ENCODE peak calls at places on chromosome 1, in six cellular contexts. One of them, this sample, is unnamed.
A peak's percentile ranks its signal among the peaks of the same experiment; 100 is the strongest.

GRCh38 chr1:46133946-46134345 is 1.5 kb upstream of the PIK3R3 start:
- DNase-seq in lower lobe of right lung: no peak
- DNase-seq in esophagus squamous epithelium: no peak
- DNase-seq in ovary: no peak
- DNase-seq in GM23248: no peak
- DNase-seq in AG04450: no peak
- DNase-seq in this sample: no peak

GRCh38 chr1:82836246-82836645 is 1035.5 kb downstream of the ADGRL2 start:
- DNase-seq in esophagus squamous epithelium: no peak
- DNase-seq in ovary: no peak
- DNase-seq in AG04450: no peak
- DNase-seq in lower lobe of right lung: no peak
- DNase-seq in GM23248: peak; percentile 14
- DNase-seq in this sample: no peak

GRCh38 chr1:1440941-1441888 is 5.7 kb downstream of the VWA1 start:
- DNase-seq in lower lobe of right lung: peak; percentile 73
- DNase-seq in AG04450: no peak
- DNase-seq in GM23248: peak; percentile 68
- DNase-seq in ovary: no peak
- DNase-seq in esophagus squamous epithelium: no peak
- DNase-seq in this sample: no peak

GRCh38 chr1:21630571-21631338 is 38.4 kb downstream of the RAP1GAP start:
- DNase-seq in esophagus squamous epithelium: no peak
- DNase-seq in lower lobe of right lung: no peak
- DNase-seq in AG04450: no peak
- DNase-seq in ovary: no peak
- DNase-seq in GM23248: no peak
- DNase-seq in this sample: no peak

GRCh38 chr1:100646000-100646399 is 73.5 kb upstream of the VCAM1 start:
- DNase-seq in AG04450: no peak
- DNase-seq in esophagus squamous epithelium: no peak
- DNase-seq in lower lobe of right lung: no peak
- DNase-seq in ovary: no peak
- DNase-seq in GM23248: no peak
- DNase-seq in this sample: no peak

GRCh38 chr1:24643362-24644346 is 552 bp downstream of the SRRM1 start:
- DNase-seq in esophagus squamous epithelium: no peak
- DNase-seq in AG04450: no peak
- DNase-seq in lower lobe of right lung: no peak
- DNase-seq in ovary: no peak
- DNase-seq in GM23248: peak; percentile 48
- DNase-seq in this sample: no peak

GRCh38 chr1:33420870-33421775 is 9.8 kb downstream of the PHC2 start:
- DNase-seq in GM23248: peak; percentile 66
- DNase-seq in AG04450: no peak
- DNase-seq in ovary: no peak
- DNase-seq in lower lobe of right lung: no peak
- DNase-seq in esophagus squamous epithelium: no peak
- DNase-seq in this sample: peak; percentile 57

GRCh38 chr1:24870551-24871195 is 59.4 kb downstream of the RUNX3 start:
- DNase-seq in lower lobe of right lung: no peak
- DNase-seq in GM23248: no peak
- DNase-seq in esophagus squamous epithelium: no peak
- DNase-seq in ovary: no peak
- DNase-seq in AG04450: no peak
- DNase-seq in this sample: no peak

GRCh38 chr1:95122151-95122697 is 5.1 kb downstream of the TLCD4 start:
- DNase-seq in AG04450: no peak
- DNase-seq in ovary: no peak
- DNase-seq in lower lobe of right lung: no peak
- DNase-seq in GM23248: no peak
- DNase-seq in esophagus squamous epithelium: no peak
- DNase-seq in this sample: no peak

GRCh38 chr1:19585507-19585906 is 58.6 kb upstream of the NBL1 start:
- DNase-seq in lower lobe of right lung: no peak
- DNase-seq in esophagus squamous epithelium: no peak
- DNase-seq in GM23248: no peak
- DNase-seq in AG04450: no peak
- DNase-seq in ovary: no peak
- DNase-seq in this sample: no peak

GRCh38 chr1:155678027-155678426 is 10.5 kb downstream of the YY1AP1 start:
- DNase-seq in ovary: no peak
- DNase-seq in AG04450: no peak
- DNase-seq in lower lobe of right lung: no peak
- DNase-seq in esophagus squamous epithelium: no peak
- DNase-seq in GM23248: no peak
- DNase-seq in this sample: no peak

GRCh38 chr1:94551449-94551848 is 9.9 kb upstream of the F3 start:
- DNase-seq in ovary: no peak
- DNase-seq in AG04450: no peak
- DNase-seq in esophagus squamous epithelium: no peak
- DNase-seq in lower lobe of right lung: no peak
- DNase-seq in GM23248: no peak
- DNase-seq in this sample: no peak

GRCh38 chr1:231424950-231425805 is 3.1 kb upstream of the EGLN1 start:
- DNase-seq in lower lobe of right lung: no peak
- DNase-seq in AG04450: no peak
- DNase-seq in esophagus squamous epithelium: no peak
- DNase-seq in ovary: no peak
- DNase-seq in GM23248: no peak
- DNase-seq in this sample: no peak

GRCh38 chr1:9881838-9882249 is 28.2 kb downstream of the CTNNBIP1 start:
- DNase-seq in ovary: no peak
- DNase-seq in GM23248: peak; percentile 76
- DNase-seq in lower lobe of right lung: no peak
- DNase-seq in AG04450: no peak
- DNase-seq in esophagus squamous epithelium: no peak
- DNase-seq in this sample: peak; percentile 61

GRCh38 chr1:153881764-153882163 is 41.0 kb downstream of the GATAD2B start:
- DNase-seq in ovary: peak; percentile 14
- DNase-seq in esophagus squamous epithelium: no peak
- DNase-seq in GM23248: peak; percentile 33
- DNase-seq in AG04450: no peak
- DNase-seq in lower lobe of right lung: no peak
- DNase-seq in this sample: peak; percentile 67
- H3K4me3 ChIP-seq in ovary: peak overlapping the region; percentile 8
- H3K4me3 ChIP-seq in esophagus squamous epithelium: no peak overlapping the region
- H3K4me3 ChIP-seq in GM23248: peak overlapping the region; percentile 37
- H3K4me3 ChIP-seq in AG04450: peak overlapping the region; percentile 50
- H3K4me3 ChIP-seq in lower lobe of right lung: peak overlapping the region; percentile 6
- H3K4me3 ChIP-seq in this sample: peak overlapping the region; percentile 36

DNA sequence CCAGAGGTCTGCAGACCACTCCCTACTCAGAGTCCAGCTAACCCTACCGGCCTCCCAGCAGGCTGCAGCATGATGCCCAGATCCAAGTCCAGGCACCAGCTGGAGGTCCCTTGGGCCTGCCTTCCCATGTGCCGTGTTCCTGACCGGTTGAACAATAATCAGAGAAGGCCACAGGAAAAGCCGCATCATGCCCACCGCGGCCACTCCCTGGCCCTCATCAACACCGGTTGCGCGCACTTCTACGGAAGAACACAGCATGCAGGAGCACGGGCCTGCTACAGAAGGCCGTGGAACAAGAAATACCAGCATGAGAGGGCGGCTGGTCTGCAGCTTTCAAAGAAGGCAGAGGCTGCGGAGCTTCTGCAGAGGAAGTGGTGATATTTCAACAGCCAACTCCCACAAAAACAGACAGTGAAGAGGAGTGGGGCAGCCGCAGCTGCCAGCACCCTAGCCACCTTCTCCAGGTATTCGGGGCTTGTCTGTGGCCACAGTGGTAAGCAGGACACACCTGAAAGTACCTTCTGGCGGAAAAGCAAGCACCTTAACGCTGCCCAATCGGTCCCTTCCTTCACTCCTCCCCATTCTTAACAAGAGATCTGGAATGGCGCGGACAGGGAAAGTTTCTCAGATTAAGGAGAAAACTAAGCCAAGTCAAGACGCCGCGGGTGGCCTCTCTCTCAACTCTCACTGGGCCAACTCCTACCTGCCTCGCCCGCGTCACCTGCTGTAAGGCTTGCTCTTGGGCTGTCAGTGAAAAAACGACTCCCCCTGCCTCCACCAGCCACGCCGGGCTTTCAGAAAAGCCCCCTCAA is 1.5 kb downstream of the PGBD5 start:
- DNase-seq in lower lobe of right lung: no peak
- DNase-seq in AG04450: no peak
- DNase-seq in ovary: no peak
- DNase-seq in GM23248: peak; percentile 4
- DNase-seq in esophagus squamous epithelium: no peak
- DNase-seq in this sample: no peak
- H3K4me3 ChIP-seq in lower lobe of right lung: peak overlapping the region; percentile 41
- H3K4me3 ChIP-seq in AG04450: peak overlapping the region; percentile 27
- H3K4me3 ChIP-seq in ovary: no peak overlapping the region
- H3K4me3 ChIP-seq in GM23248: peak overlapping the region; percentile 29
- H3K4me3 ChIP-seq in esophagus squamous epithelium: peak overlapping the region; percentile 25
- H3K4me3 ChIP-seq in this sample: no peak overlapping the region

GRCh38 chr1:54814571-54814970 is 13.4 kb upstream of the TTC22 start:
- DNase-seq in esophagus squamous epithelium: no peak
- DNase-seq in GM23248: no peak
- DNase-seq in AG04450: no peak
- DNase-seq in ovary: no peak
- DNase-seq in lower lobe of right lung: no peak
- DNase-seq in this sample: no peak
- H3K4me3 ChIP-seq in esophagus squamous epithelium: no peak overlapping the region
- H3K4me3 ChIP-seq in GM23248: no peak overlapping the region
- H3K4me3 ChIP-seq in AG04450: no peak overlapping the region
- H3K4me3 ChIP-seq in ovary: no peak overlapping the region
- H3K4me3 ChIP-seq in lower lobe of right lung: no peak overlapping the region
- H3K4me3 ChIP-seq in this sample: no peak overlapping the region

GRCh38 chr1:43969746-43970466 is at the start of gene DPH2:
- DNase-seq in lower lobe of right lung: peak; percentile 98
- DNase-seq in esophagus squamous epithelium: peak; percentile 91
- DNase-seq in ovary: peak; percentile 96
- DNase-seq in GM23248: peak; percentile 99
- DNase-seq in AG04450: peak; percentile 91
- DNase-seq in this sample: peak; percentile 98

GRCh38 chr1:43968348-43968948 is 1.4 kb upstream of the DPH2 start:
- DNase-seq in esophagus squamous epithelium: no peak
- DNase-seq in ovary: no peak
- DNase-seq in GM23248: peak; percentile 51
- DNase-seq in AG04450: no peak
- DNase-seq in lower lobe of right lung: no peak
- DNase-seq in this sample: no peak

GRCh38 chr1:43970911-43971310 is 1.1 kb downstream of the DPH2 start:
- DNase-seq in lower lobe of right lung: no peak
- DNase-seq in AG04450: no peak
- DNase-seq in esophagus squamous epithelium: no peak
- DNase-seq in GM23248: no peak
- DNase-seq in ovary: no peak
- DNase-seq in this sample: no peak

GRCh38 chr1:43970502-43970901 is 692 bp downstream of the DPH2 start:
- DNase-seq in AG04450: no peak
- DNase-seq in GM23248: peak; percentile 33
- DNase-seq in esophagus squamous epithelium: no peak
- DNase-seq in lower lobe of right lung: no peak
- DNase-seq in ovary: no peak
- DNase-seq in this sample: no peak

DNA sequence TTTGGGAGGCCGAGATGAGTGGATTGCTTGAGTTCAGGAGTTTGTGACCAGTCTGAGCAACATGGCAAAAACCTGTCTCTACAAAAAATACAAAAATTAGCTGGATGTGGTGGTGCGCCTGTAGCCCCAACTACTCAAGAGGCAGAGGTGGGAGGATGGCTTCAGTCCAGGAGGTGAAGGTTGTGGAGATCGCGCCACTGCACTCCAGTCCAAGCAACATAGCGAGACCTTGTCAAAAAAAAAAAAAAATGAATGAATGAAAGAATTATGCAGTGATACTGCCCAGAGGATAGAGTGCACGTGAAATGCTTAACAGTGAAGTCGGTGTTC is 429 bp upstream of the DPH2 start:
- DNase-seq in esophagus squamous epithelium: no peak
- DNase-seq in ovary: no peak
- DNase-seq in lower lobe of right lung: no peak
- DNase-seq in AG04450: no peak
- DNase-seq in GM23248: no peak
- DNase-seq in this sample: no peak
- H3K4me3 ChIP-seq in esophagus squamous epithelium: peak overlapping the region; percentile 74
- H3K4me3 ChIP-seq in ovary: no peak overlapping the region
- H3K4me3 ChIP-seq in lower lobe of right lung: peak overlapping the region; percentile 97
- H3K4me3 ChIP-seq in AG04450: no peak overlapping the region
- H3K4me3 ChIP-seq in GM23248: peak overlapping the region; percentile 31
- H3K4me3 ChIP-seq in this sample: no peak overlapping the region

GRCh38 chr1:53061859-53062714 is at the start of gene PODN:
- DNase-seq in AG04450: no peak
- DNase-seq in lower lobe of right lung: peak; percentile 52
- DNase-seq in esophagus squamous epithelium: no peak
- DNase-seq in GM23248: peak; percentile 75
- DNase-seq in ovary: peak; percentile 86
- DNase-seq in this sample: no peak
- H3K4me3 ChIP-seq in AG04450: peak within 1 kb of the TSS; percentile 74
- H3K4me3 ChIP-seq in lower lobe of right lung: peak within 1 kb of the TSS; percentile 63
- H3K4me3 ChIP-seq in esophagus squamous epithelium: peak within 1 kb of the TSS; percentile 48
- H3K4me3 ChIP-seq in GM23248: peak within 1 kb of the TSS; percentile 81
- H3K4me3 ChIP-seq in ovary: peak within 1 kb of the TSS; percentile 78
- H3K4me3 ChIP-seq in this sample: peak within 1 kb of the TSS; percentile 51

GRCh38 chr1:79896136-79896535 is 889.6 kb upstream of the ADGRL4 start:
- DNase-seq in lower lobe of right lung: no peak
- DNase-seq in AG04450: no peak
- DNase-seq in GM23248: peak; percentile 23
- DNase-seq in ovary: no peak
- DNase-seq in esophagus squamous epithelium: no peak
- DNase-seq in this sample: no peak
- H3K4me3 ChIP-seq in lower lobe of right lung: no peak overlapping the region
- H3K4me3 ChIP-seq in AG04450: no peak overlapping the region
- H3K4me3 ChIP-seq in GM23248: no peak overlapping the region
- H3K4me3 ChIP-seq in ovary: no peak overlapping the region
- H3K4me3 ChIP-seq in esophagus squamous epithelium: no peak overlapping the region
- H3K4me3 ChIP-seq in this sample: no peak overlapping the region